ENCODE peak calls at places on chromosome 22, in seven cellular contexts. Y is NCI-H187, H is NCI-H2029, O is HuH-7.5, E is midbrain, F is cardiac fibroblast, M is cardiac muscle cell. S is an unnamed sample.

GRCh38 chr22:37473437-37473946 is 12.7 kb downstream of the MFNG start:
- DNase-seq in O (no peak), F (no peak), Y (no peak), M (no peak), E (no peak), H (no peak), S (no peak)

GRCh38 chr22:30605449-30606110 is 1.4 kb upstream of the TCN2 start:
- DNase-seq in F (peak), O (peak), Y (no peak), H (peak), M (peak), E (peak), S (peak)

GRCh38 chr22:23754220-23754919 is at the start of gene VPREB3:
- DNase-seq in Y (no peak), F (no peak), M (no peak), O (no peak), E (no peak), H (no peak), S (no peak)

GRCh38 chr22:17785185-17786184 is 11.2 kb upstream of the BID start:
- DNase-seq in M (no peak), O (peak), E (no peak), Y (no peak), H (peak), F (peak), S (peak)

GRCh38 chr22:50209893-50210292 is 9.1 kb downstream of the SELENOO start:
- DNase-seq in E (peak), H (peak), O (peak), F (peak), M (peak), Y (no peak), S (peak)

GRCh38 chr22:19056951-19057401 is 65.2 kb downstream of the DGCR2 start:
- DNase-seq in Y (no peak), E (no peak), O (no peak), M (no peak), F (no peak), H (no peak), S (no peak)

GRCh38 chr22:19891350-19892248 is 36.9 kb upstream of the GNB1L start:
- DNase-seq in E (no peak), H (peak), M (no peak), Y (peak), F (peak), O (no peak), S (peak)

GRCh38 chr22:40235418-40235817 is 57.7 kb downstream of the TNRC6B start:
- DNase-seq in E (no peak), Y (no peak), F (no peak), M (no peak), O (no peak), H (no peak), S (no peak)

GRCh38 chr22:43511276-43511910 is 99.6 kb downstream of the MPPED1 start:
- DNase-seq in Y (no peak), E (no peak), H (no peak), M (no peak), O (no peak), F (no peak), S (no peak)

GRCh38 chr22:22233081-22233480 is 11.5 kb upstream of the VPREB1 start:
- DNase-seq in E (no peak), Y (no peak), M (no peak), F (no peak), O (no peak), H (no peak), S (no peak)

GRCh38 chr22:40477683-40478348 is 107.4 kb downstream of the SGSM3 start:
- DNase-seq in O (no peak), Y (no peak), H (no peak), F (no peak), E (no peak), M (no peak), S (no peak)

GRCh38 chr22:22825213-22825593 is 62.4 kb upstream of the IGLL5 start:
- DNase-seq in H (no peak), M (no peak), F (no peak), O (no peak), E (no peak), Y (no peak), S (no peak)

GRCh38 chr22:35425971-35426800 is 26.2 kb downstream of the MCM5 start:
- DNase-seq in H (no peak), O (no peak), F (no peak), M (no peak), Y (peak), E (no peak), S (no peak)

GRCh38 chr22:45341503-45341902 is 31.8 kb downstream of the FAM118A start:
- DNase-seq in H (peak), E (no peak), M (peak), Y (no peak), O (no peak), F (no peak), S (no peak)

GRCh38 chr22:44049369-44050231 is 25.5 kb downstream of the PARVB start:
- DNase-seq in H (no peak), F (no peak), E (peak), O (no peak), Y (no peak), M (no peak), S (no peak)

GRCh38 chr22:47629791-47630655 is 867.6 kb downstream of the TBC1D22A start:
- DNase-seq in Y (no peak), H (no peak), E (no peak), F (no peak), O (no peak), M (no peak), S (no peak)

GRCh38 chr22:49956914-49957825 is 3.4 kb upstream of the PIM3 start:
- DNase-seq in F (no peak), H (no peak), O (no peak), E (no peak), Y (no peak), M (no peak), S (no peak)

GRCh38 chr22:37186228-37186996 is 1.6 kb downstream of the C1QTNF6 start:
- DNase-seq in E (no peak), F (peak), H (no peak), Y (no peak), M (peak), O (no peak), S (no peak)

GRCh38 chr22:45968003-45968650 is 8.8 kb downstream of the WNT7B start:
- DNase-seq in H (no peak), M (no peak), Y (no peak), F (peak), E (no peak), O (no peak), S (no peak)

GRCh38 chr22:39706406-39707150 is 136.0 kb downstream of the CACNA1I start:
- DNase-seq in M (no peak), H (no peak), F (no peak), O (no peak), E (no peak), Y (peak), S (no peak)

GRCh38 chr22:49306632-49306975 is 521.1 kb downstream of the BRD1 start:
- DNase-seq in H (no peak), M (no peak), Y (no peak), F (no peak), E (no peak), O (no peak), S (no peak)

GRCh38 chr22:31122196-31122531 is 602 bp upstream of the INPP5J start:
- DNase-seq in F (no peak), E (no peak), O (no peak), M (no peak), H (no peak), Y (no peak), S (no peak)

GRCh38 chr22:35154937-35155387 is 89.0 kb downstream of the ISX start:
- DNase-seq in F (peak), O (peak), M (peak), H (peak), Y (no peak), E (peak), S (peak)

GRCh38 chr22:36985490-36985889 is 33.8 kb downstream of the TST start:
- DNase-seq in M (no peak), O (no peak), F (no peak), E (no peak), Y (no peak), H (no peak), S (no peak)

GRCh38 chr22:46031965-46032851 is 55.2 kb upstream of the WNT7B start:
- DNase-seq in Y (no peak), F (no peak), E (no peak), O (no peak), H (no peak), M (no peak), S (no peak)

GRCh38 chr22:49973018-49973965 is 12.7 kb downstream of the PIM3 start:
- DNase-seq in M (no peak), H (no peak), F (peak), E (no peak), Y (no peak), O (no peak), S (no peak)

GRCh38 chr22:39545310-39546063 is 12.9 kb upstream of the RPS19BP1 start:
- DNase-seq in M (peak), H (no peak), F (peak), O (no peak), Y (no peak), E (no peak), S (no peak)

GRCh38 chr22:43326342-43326825 is 16.8 kb downstream of the SCUBE1 start:
- DNase-seq in H (no peak), Y (no peak), F (no peak), O (no peak), M (no peak), E (no peak), S (peak)

GRCh38 chr22:20083157-20083890 is 3.3 kb downstream of the DGCR8 start:
- DNase-seq in E (no peak), F (no peak), H (no peak), M (no peak), O (no peak), Y (no peak), S (no peak)

GRCh38 chr22:38843201-38843715 is 570 bp downstream of the NPTXR start:
- DNase-seq in E (peak), H (peak), M (peak), O (peak), F (peak), Y (peak), S (peak)

GRCh38 chr22:32123657-32124056 is 35.4 kb downstream of the C22orf42 start:
- DNase-seq in M (no peak), O (no peak), H (no peak), Y (no peak), F (no peak), E (no peak), S (peak)

GRCh38 chr22:38205261-38206128 is 3.7 kb downstream of the MAFF start:
- DNase-seq in H (no peak), F (peak), O (no peak), Y (no peak), E (peak), M (peak), S (no peak)

GRCh38 chr22:33361581-33361980 is 303.4 kb upstream of the SYN3 start:
- DNase-seq in E (no peak), H (no peak), F (peak), M (no peak), Y (no peak), O (no peak), S (no peak)

GRCh38 chr22:33299245-33299956 is 241.2 kb upstream of the SYN3 start:
- DNase-seq in F (no peak), H (no peak), O (no peak), E (no peak), M (no peak), Y (no peak), S (peak)